ENCODE peak calls at places on chromosomes 16 and 17, in six cellular contexts. N is DMS79, L is hypothalamus, O is NCI-H2029 treated with DMSO at 0.1 percent for 48 hours, S is IMR-90, G is heart left ventricle. R is an unnamed sample.

GRCh38 chr16:85363881-85364280 is 249.2 kb upstream of the GSE1 start:
- DNase-seq in N (no peak), L (no peak), O (no peak), S (no peak), G (no peak), R (no peak)

GRCh38 chr17:12918132-12918531 is 99.7 kb downstream of the ELAC2 start:
- DNase-seq in N (no peak), L (no peak), O (no peak), S (no peak), G (no peak), R (no peak)

GRCh38 chr17:28570716-28571254 is 539 bp downstream of the PIGS start:
- DNase-seq in N (no peak), L (no peak), O (no peak), S (no peak), G (no peak), R (no peak)

GRCh38 chr17:73907601-73907910 is 263.3 kb upstream of the SDK2 start:
- DNase-seq in N (no peak), L (no peak), O (no peak), S (no peak), G (no peak), R (no peak)

GRCh38 chr16:70395345-70395901 is 43.5 kb downstream of the ST3GAL2 start:
- DNase-seq in N (no peak), L (no peak), O (no peak), S (peak), G (peak), R (peak)

GRCh38 chr16:85286970-85287814 is 174.9 kb upstream of the CIBAR2 start:
- DNase-seq in N (no peak), L (peak), O (no peak), S (peak), G (peak), R (peak)

GRCh38 chr17:80008848-80009247 is 26.8 kb downstream of the TBC1D16 start:
- DNase-seq in N (no peak), L (no peak), O (no peak), S (no peak), G (no peak), R (no peak)

GRCh38 chr16:1137604-1138003 is 15.3 kb upstream of the CACNA1H start:
- DNase-seq in N (no peak), L (no peak), O (no peak), S (peak), G (no peak), R (no peak)

GRCh38 chr17:12342609-12343248 is 322.1 kb downstream of the MAP2K4 start:
- DNase-seq in N (no peak), L (no peak), O (no peak), S (no peak), G (no peak), R (no peak)

GRCh38 chr16:20023190-20023589 is 50.5 kb downstream of the GPR139 start:
- DNase-seq in N (no peak), L (no peak), O (no peak), S (peak), G (no peak), R (no peak)

GRCh38 chr17:55659661-55660060 is 63.0 kb downstream of the TMEM100 start:
- DNase-seq in N (no peak), L (no peak), O (no peak), S (no peak), G (no peak), R (no peak)

GRCh38 chr17:79400989-79401703 is 209.7 kb downstream of the RBFOX3 start:
- DNase-seq in N (no peak), L (no peak), O (peak), S (peak), G (peak), R (peak)

GRCh38 chr16:13041646-13042045 is 140.2 kb downstream of the SHISA9 start:
- DNase-seq in N (no peak), L (no peak), O (no peak), S (no peak), G (no peak), R (no peak)

GRCh38 chr16:10988879-10989278 is 44.5 kb downstream of the CLEC16A start:
- DNase-seq in N (no peak), L (no peak), O (no peak), S (no peak), G (no peak), R (no peak)

GRCh38 chr16:56532714-56533113 is 12.9 kb upstream of the BBS2 start:
- DNase-seq in N (no peak), L (no peak), O (no peak), S (no peak), G (no peak), R (no peak)

GRCh38 chr16:1870365-1871082 is 1.4 kb downstream of the MEIOB start:
- DNase-seq in N (no peak), L (no peak), O (peak), S (peak), G (no peak), R (no peak)

GRCh38 chr17:78075011-78075410 is 53.5 kb downstream of the TMC6 start:
- DNase-seq in N (no peak), L (no peak), O (no peak), S (no peak), G (no peak), R (no peak)

GRCh38 chr17:76687278-76688164 is 23.2 kb downstream of the MXRA7 start:
- DNase-seq in N (no peak), L (no peak), O (no peak), S (no peak), G (peak), R (peak)

GRCh38 chr17:4986403-4986802 is 1.1 kb downstream of the CAMTA2 start:
- DNase-seq in N (no peak), L (no peak), O (no peak), S (no peak), G (no peak), R (no peak)

GRCh38 chr17:63439682-63440081 is 6.4 kb downstream of the CYB561 start:
- DNase-seq in N (no peak), L (no peak), O (no peak), S (peak), G (no peak), R (no peak)

GRCh38 chr17:15262291-15263205 is 2.6 kb downstream of the PMP22 start:
- DNase-seq in N (no peak), L (peak), O (no peak), S (peak), G (peak), R (peak)

GRCh38 chr17:50507871-50508572 is at the start of gene MYCBPAP:
- DNase-seq in N (peak), L (peak), O (no peak), S (peak), G (peak), R (peak)

GRCh38 chr17:36674278-36674650 is 72.9 kb downstream of the MRM1 start:
- DNase-seq in N (no peak), L (no peak), O (no peak), S (no peak), G (no peak), R (no peak)

GRCh38 chr17:66348605-66349165 is 46.3 kb downstream of the PRKCA start:
- DNase-seq in N (no peak), L (no peak), O (no peak), S (peak), G (peak), R (no peak)

GRCh38 chr17:65283704-65284103 is 146.5 kb downstream of the RGS9 start:
- DNase-seq in N (no peak), L (no peak), O (no peak), S (peak), G (no peak), R (no peak)

GRCh38 chr17:72588961-72589360 is 468.1 kb downstream of the SOX9 start:
- DNase-seq in N (peak), L (no peak), O (peak), S (peak), G (no peak), R (no peak)

GRCh38 chr16:15913046-15913698 is 24.8 kb upstream of the CEP20 start:
- DNase-seq in N (no peak), L (no peak), O (no peak), S (no peak), G (no peak), R (no peak)

GRCh38 chr16:3664187-3664896 is 9.9 kb downstream of the DNASE1 start:
- DNase-seq in N (no peak), L (no peak), O (no peak), S (no peak), G (no peak), R (no peak)

GRCh38 chr17:38728290-38728831 is 1.8 kb upstream of the CISD3 start:
- DNase-seq in N (no peak), L (no peak), O (no peak), S (no peak), G (no peak), R (no peak)

GRCh38 chr17:30433514-30433913 is 43.7 kb upstream of the GOSR1 start:
- DNase-seq in N (peak), L (no peak), O (peak), S (peak), G (no peak), R (no peak)

GRCh38 chr16:82011199-82011641 is at the start of gene SDR42E1:
- DNase-seq in N (peak), L (no peak), O (peak), S (no peak), G (no peak), R (no peak)

GRCh38 chr17:17552351-17553216 is 38.9 kb downstream of the PEMT start:
- DNase-seq in N (no peak), L (no peak), O (no peak), S (no peak), G (no peak), R (no peak)

GRCh38 chr17:38943607-38944006 is 18.2 kb downstream of the LASP1NB start:
- DNase-seq in N (no peak), L (no peak), O (no peak), S (peak), G (no peak), R (no peak)

GRCh38 chr17:68777243-68777855 is 176.2 kb upstream of the FAM20A start:
- DNase-seq in N (no peak), L (peak), O (peak), S (peak), G (peak), R (peak)

GRCh38 chr16:84976644-84977400 is 34.5 kb downstream of the ZDHHC7 start:
- DNase-seq in N (no peak), L (no peak), O (peak), S (no peak), G (peak), R (no peak)

GRCh38 chr16:67930191-67930590 is 1.5 kb downstream of the CTRL start:
- DNase-seq in N (no peak), L (no peak), O (no peak), S (no peak), G (no peak), R (no peak)

R was measured in substantia nigra.